ENCODE peak calls at places on chromosomes 7 and 10, in four cellular contexts. Z, X, I and M are unnamed samples. For H3K4me1, the result is how much of the 10 kb centered on the place peaks cover.

GRCh38 chr10:68989317-68989990 is 851 bp downstream of the KIFBP start:
- DNase-seq in Z (no peak), X (no peak), I (peak), M (peak)

GRCh38 chr7:50637725-50638643 is 72.8 kb upstream of the DDC start:
- DNase-seq in Z (no peak), X (no peak), I (peak), M (no peak)

GRCh38 chr7:44431091-44431608 is 59.3 kb downstream of the NUDCD3 start:
- DNase-seq in Z (no peak), X (peak), I (peak), M (no peak)

GRCh38 chr7:114554781-114555537 is 140.3 kb downstream of the FOXP2 start:
- DNase-seq in Z (no peak), X (no peak), I (peak), M (peak)

GRCh38 chr10:68526634-68527132 is 640 bp downstream of the SLC25A16 start:
- DNase-seq in Z (no peak), X (peak), I (no peak), M (no peak)

GRCh38 chr7:135282621-135283295 is 49.1 kb downstream of the STRA8 start:
- DNase-seq in Z (no peak), X (peak), I (peak), M (peak)

GRCh38 chr7:55160539-55160938 is 141.7 kb downstream of the EGFR start:
- DNase-seq in Z (no peak), X (no peak), I (peak), M (no peak)

GRCh38 chr10:66782776-66783175 is 143.1 kb upstream of the LRRTM3 start:
- DNase-seq in Z (no peak), X (no peak), I (peak), M (no peak)

GRCh38 chr7:28433604-28434254 is 21.4 kb downstream of the CREB5 start:
- DNase-seq in Z (no peak), X (peak), I (peak), M (peak)

GRCh38 chr7:3495530-3495929 is 194.5 kb downstream of the SDK1 start:
- DNase-seq in Z (no peak), X (no peak), I (no peak), M (no peak)

GRCh38 chr7:149854611-149855367 is 16.6 kb downstream of the ZNF862 start:
- DNase-seq in Z (peak), X (peak), I (peak), M (peak)

GRCh38 chr10:44911081-44911540 is at the start of gene TMEM72:
- DNase-seq in Z (peak), X (peak), I (no peak), M (peak)

GRCh38 chr10:13485623-13486022 is 43.2 kb downstream of the BEND7 start:
- DNase-seq in Z (no peak), X (no peak), I (no peak), M (no peak)

GRCh38 chr10:7161484-7162283 is 249.2 kb downstream of the SFMBT2 start:
- DNase-seq in Z (no peak), X (no peak), I (peak), M (no peak)

GRCh38 chr10:30387646-30388243 is 38.7 kb upstream of the MTPAP start:
- DNase-seq in Z (no peak), X (no peak), I (peak), M (no peak)

GRCh38 chr7:47535033-47535703 is 46.7 kb downstream of the TNS3 start:
- DNase-seq in Z (no peak), X (peak), I (peak), M (no peak)

GRCh38 chr7:86970986-86971385 is 88.5 kb downstream of the ELAPOR2 start:
- DNase-seq in Z (no peak), X (no peak), I (no peak), M (no peak)

GRCh38 chr7:120373174-120373573 is 100.2 kb downstream of the KCND2 start:
- DNase-seq in Z (no peak), X (no peak), I (no peak), M (no peak)

GRCh38 chr7:106069471-106070200 is 42.5 kb downstream of the SYPL1 start:
- DNase-seq in Z (no peak), X (no peak), I (no peak), M (no peak)
- H3K4me3 ChIP-seq in Z (no peak), X (no peak), I (no peak), M (no peak)

DNA sequence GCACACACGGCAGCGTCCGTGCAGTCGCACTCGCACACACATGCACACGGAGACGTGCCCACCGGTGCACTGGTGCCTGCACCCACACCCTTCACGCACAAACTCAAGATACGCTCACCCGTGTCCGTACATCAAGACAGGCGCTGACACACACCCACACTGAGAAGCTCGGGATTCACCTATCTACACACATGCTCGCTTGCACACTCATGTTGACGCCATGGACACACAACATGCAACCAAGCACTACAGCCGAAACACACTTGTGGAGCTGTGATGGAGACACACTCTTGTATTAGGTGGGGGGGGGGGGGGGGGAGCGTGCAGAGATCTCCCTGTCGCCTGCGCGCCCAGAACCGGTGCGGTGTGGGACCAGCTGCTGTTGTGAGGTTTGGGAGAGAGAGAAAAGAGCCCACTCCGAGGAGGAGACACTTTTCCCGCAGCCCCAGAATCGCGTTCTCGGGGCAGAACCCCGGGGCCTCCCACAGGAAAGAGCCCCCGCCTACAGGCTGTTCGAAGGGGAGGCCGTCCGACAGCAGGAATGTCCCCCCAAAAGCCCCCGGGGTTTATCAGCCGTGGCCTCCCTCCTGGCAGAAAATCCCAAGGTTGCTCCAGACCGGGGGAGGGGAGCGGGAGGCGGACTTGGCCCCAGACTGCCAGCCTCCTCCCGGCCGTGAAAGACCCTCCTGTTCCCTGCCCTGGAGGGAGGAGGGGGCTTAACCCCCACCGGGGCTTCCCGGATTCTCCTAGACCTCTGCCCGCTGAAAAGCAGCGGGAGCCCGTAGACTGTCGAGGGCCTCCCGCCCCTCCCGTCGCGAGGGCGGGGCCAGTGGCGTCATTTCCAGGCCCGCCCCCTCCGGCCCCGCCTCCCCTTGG is 466 bp upstream of the NFKB2 start:
- DNase-seq in Z (peak), X (peak), I (peak), M (peak)
- H3K27ac ChIP-seq in Z (peak), X (peak), I (peak), M (peak)

DNA sequence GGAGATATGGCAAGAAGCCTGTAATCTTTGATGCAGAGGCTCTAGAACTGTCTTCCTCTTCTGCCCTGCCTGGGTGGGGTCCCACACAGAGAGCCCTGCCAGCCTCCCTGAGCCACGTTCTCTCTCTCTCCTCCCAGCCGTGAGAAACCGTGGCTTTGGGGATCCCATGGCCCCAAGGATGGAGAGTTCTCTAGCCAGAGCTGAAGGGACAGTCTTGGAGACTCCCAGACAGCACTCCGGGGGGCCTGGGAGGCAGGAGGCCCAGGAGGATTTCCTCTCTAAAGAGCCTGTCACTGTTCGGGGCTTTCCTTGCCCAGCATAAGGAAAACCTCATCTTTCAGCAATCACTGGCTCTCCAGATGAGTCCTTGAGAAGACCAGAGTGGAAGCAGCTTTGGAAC is 227.1 kb downstream of the ARHGAP12 start:
- DNase-seq in Z (no peak), X (no peak), I (no peak), M (no peak)
- H3K4me1 ChIP-seq in Z (half or more), X (under half), I (under half), M (under half)

GRCh38 chr10:75407296-75407715 is 5.7 kb upstream of the ZNF503 start:
- DNase-seq in Z (peak), X (no peak), I (no peak), M (no peak)
- H3K4me3 ChIP-seq in Z (peak), X (no peak), I (no peak), M (no peak)

GRCh38 chr7:26419198-26419597 is 127.5 kb downstream of the SNX10 start:
- DNase-seq in Z (no peak), X (no peak), I (no peak), M (no peak)

GRCh38 chr7:26420600-26420999 is 128.9 kb downstream of the SNX10 start:
- DNase-seq in Z (no peak), X (no peak), I (no peak), M (no peak)

GRCh38 chr7:26413007-26413691 is 121.5 kb downstream of the SNX10 start:
- DNase-seq in Z (no peak), X (no peak), I (no peak), M (no peak)

GRCh38 chr7:26422761-26423160 is 131.1 kb downstream of the SNX10 start:
- DNase-seq in Z (no peak), X (no peak), I (no peak), M (no peak)

GRCh38 chr7:26417911-26418413 is 126.3 kb downstream of the SNX10 start:
- DNase-seq in Z (no peak), X (no peak), I (no peak), M (no peak)
- H3K27ac ChIP-seq in Z (peak), X (no peak), I (no peak), M (no peak)

GRCh38 chr10:32326119-32326518 is 20.8 kb downstream of the EPC1 start:
- DNase-seq in Z (no peak), X (no peak), I (no peak), M (no peak)
- H3K4me1 ChIP-seq in Z (half or more), X (under half), I (under half), M (half or more)

DNA sequence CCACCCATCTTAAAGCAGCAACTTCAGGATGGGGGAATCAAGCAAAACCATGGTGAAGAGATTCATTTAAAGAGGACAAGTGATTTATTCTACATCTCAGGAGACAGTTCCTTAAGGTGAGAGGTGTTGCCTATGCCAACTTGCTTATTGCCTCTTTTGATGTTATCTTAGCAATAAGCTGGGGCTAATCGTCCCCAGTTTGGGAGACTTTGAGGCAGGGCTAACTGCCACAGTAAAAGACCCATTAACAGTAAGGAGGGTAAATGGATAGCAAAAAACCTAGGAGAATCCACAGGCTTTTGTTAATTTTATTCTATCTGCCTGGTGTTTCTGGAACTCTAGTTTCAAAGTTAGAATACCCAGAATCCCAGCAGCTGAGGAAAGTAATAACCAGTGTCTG is 22.1 kb upstream of the HERPUD2 start:
- DNase-seq in Z (no peak), X (no peak), I (no peak), M (no peak)
- H3K4me3 ChIP-seq in Z (peak), X (no peak), I (peak), M (peak)

GRCh38 chr10:119542357-119542989 is at the start of gene RGS10:
- DNase-seq in Z (peak), X (peak), I (peak), M (peak)

GRCh38 chr10:119542990-119543813 is 683 bp upstream of the RGS10 start:
- DNase-seq in Z (peak), X (peak), I (peak), M (peak)

GRCh38 chr10:119546009-119546408 is 3.5 kb upstream of the RGS10 start:
- DNase-seq in Z (no peak), X (no peak), I (peak), M (no peak)

GRCh38 chr10:119543814-119544642 is 1.5 kb upstream of the RGS10 start:
- DNase-seq in Z (no peak), X (no peak), I (peak), M (peak)

GRCh38 chr10:119545310-119545709 is 2.8 kb upstream of the RGS10 start:
- DNase-seq in Z (no peak), X (no peak), I (no peak), M (no peak)
- H3K27ac ChIP-seq in Z (no peak), X (no peak), I (no peak), M (no peak)